ENCODE peak calls at places on chromosomes 5 and 9, in four cellular contexts. X is choroid plexus epithelial cell; Z is effector memory CD4-positive, alpha-beta T cell; Y is AG09309. L is an unnamed sample.

GRCh38 chr9:120348951-120349429 is 231.0 kb downstream of the CDK5RAP2 start:
- DNase-seq in X (peak; percentile 75), Z (no peak), Y (no peak), L (peak; percentile 76)

GRCh38 chr5:33994845-33995244 is 10.4 kb upstream of the SLC45A2 start:
- DNase-seq in X (peak; percentile 69), Z (no peak), Y (peak; percentile 80), L (peak; percentile 19)

GRCh38 chr5:112738180-112738560 is 485 bp downstream of the APC start:
- DNase-seq in X (peak; percentile 16), Z (no peak), Y (no peak), L (peak; percentile 34)

GRCh38 chr9:88258012-88258411 is 119.7 kb upstream of the SPATA31C2 start:
- DNase-seq in X (peak; percentile 85), Z (no peak), Y (no peak), L (peak; percentile 67)

GRCh38 chr9:34536685-34537084 is 13.9 kb upstream of the ENHO start:
- DNase-seq in X (no peak), Z (no peak), Y (no peak), L (no peak)

GRCh38 chr5:59744531-59744992 is 149.0 kb downstream of the PDE4D start:
- DNase-seq in X (peak; percentile 86), Z (no peak), Y (no peak), L (no peak)

GRCh38 chr5:140480310-140481014 is 67.0 kb upstream of the EIF4EBP3 start:
- DNase-seq in X (peak; percentile 16), Z (no peak), Y (no peak), L (peak; percentile 10)

GRCh38 chr5:43429016-43429415 is 16.8 kb upstream of the CCL28 start:
- DNase-seq in X (no peak), Z (no peak), Y (no peak), L (no peak)

GRCh38 chr9:20208156-20208555 is 414.1 kb downstream of the MLLT3 start:
- DNase-seq in X (no peak), Z (no peak), Y (no peak), L (no peak)

GRCh38 chr5:79947486-79948023 is 43.5 kb downstream of the MTX3 start:
- DNase-seq in X (no peak), Z (no peak), Y (no peak), L (no peak)

GRCh38 chr5:2382776-2383677 is 368.4 kb downstream of the IRX2 start:
- DNase-seq in X (no peak), Z (no peak), Y (no peak), L (no peak)

GRCh38 chr9:127116088-127116726 is 6.2 kb downstream of the ANGPTL2 start:
- DNase-seq in X (no peak), Z (no peak), Y (no peak), L (no peak)

GRCh38 chr5:113345261-113345940 is 89.4 kb downstream of the TSSK1B start:
- DNase-seq in X (peak; percentile 65), Z (no peak), Y (no peak), L (peak; percentile 78)

GRCh38 chr9:81824802-81825770 is 103.1 kb upstream of the SPATA31D4 start:
- DNase-seq in X (peak; percentile 14), Z (no peak), Y (no peak), L (peak; percentile 42)

GRCh38 chr9:23538604-23539003 is 287.4 kb downstream of the ELAVL2 start:
- DNase-seq in X (no peak), Z (no peak), Y (no peak), L (no peak)

GRCh38 chr5:172853355-172853975 is 19.4 kb downstream of the ERGIC1 start:
- DNase-seq in X (peak; percentile 67), Z (no peak), Y (peak; percentile 40), L (no peak)

GRCh38 chr9:32899181-32899580 is 102.2 kb downstream of the APTX start:
- DNase-seq in X (no peak), Z (no peak), Y (no peak), L (no peak)

GRCh38 chr5:1507457-1507856 is 16.3 kb downstream of the LPCAT1 start:
- DNase-seq in X (no peak), Z (no peak), Y (no peak), L (no peak)

GRCh38 chr9:109248133-109248581 is 72.7 kb downstream of the EPB41L4B start:
- DNase-seq in X (peak; percentile 27), Z (no peak), Y (no peak), L (no peak)

GRCh38 chr5:106113922-106114321 is 1556.8 kb downstream of the EFNA5 start:
- DNase-seq in X (no peak), Z (no peak), Y (no peak), L (no peak)

GRCh38 chr9:34513567-34514214 is 9.1 kb downstream of the ENHO start:
- DNase-seq in X (peak; percentile 13), Z (no peak), Y (no peak), L (peak; percentile 59)

GRCh38 chr5:102262688-102263087 is 33.4 kb downstream of the SLCO4C1 start:
- DNase-seq in X (no peak), Z (no peak), Y (no peak), L (no peak)

GRCh38 chr5:3352711-3353110 is 242.9 kb upstream of the IRX1 start:
- DNase-seq in X (no peak), Z (no peak), Y (no peak), L (no peak)

GRCh38 chr9:134961331-134962064 is 43.8 kb upstream of the FCN1 start:
- DNase-seq in X (no peak), Z (no peak), Y (no peak), L (no peak)

GRCh38 chr9:28287413-28287812 is 714.1 kb upstream of the C9orf72 start:
- DNase-seq in X (no peak), Z (no peak), Y (no peak), L (no peak)

GRCh38 chr5:56490971-56491468 is 257.9 kb upstream of the ANKRD55 start:
- DNase-seq in X (peak; percentile 66), Z (no peak), Y (no peak), L (peak; percentile 11)

GRCh38 chr9:18274693-18275092 is 199.3 kb upstream of the ADAMTSL1 start:
- DNase-seq in X (peak; percentile 65), Z (no peak), Y (no peak), L (peak; percentile 33)

GRCh38 chr5:111461261-111461671 is 51.1 kb downstream of the STARD4 start:
- DNase-seq in X (peak; percentile 64), Z (no peak), Y (no peak), L (peak; percentile 76)

GRCh38 chr5:61450880-61451279 is 118.8 kb downstream of the ZSWIM6 start:
- DNase-seq in X (peak; percentile 54), Z (no peak), Y (peak; percentile 55), L (peak; percentile 88)

GRCh38 chr9:6681957-6682501 is 36.5 kb upstream of the GLDC start:
- DNase-seq in X (no peak), Z (no peak), Y (no peak), L (no peak)

GRCh38 chr9:20904995-20905394 is 126.4 kb downstream of the HACD4 start:
- DNase-seq in X (no peak), Z (no peak), Y (no peak), L (no peak)

GRCh38 chr5:180155331-180155881 is 53.6 kb downstream of the RASGEF1C start:
- DNase-seq in X (no peak), Z (no peak), Y (no peak), L (no peak)

GRCh38 chr5:177133119-177133844 is at the start of gene NSD1:
- DNase-seq in X (peak; percentile 91), Z (peak; percentile 82), Y (no peak), L (peak; percentile 90)

GRCh38 chr9:136533775-136534157 is 12.1 kb downstream of the NOTCH1 start:
- DNase-seq in X (no peak), Z (peak; percentile 74), Y (no peak), L (peak; percentile 52)

L was measured in astrocyte of the hippocampus.